ENCODE peak calls at places on chromosomes 5 and 9, in five cellular contexts. J is A549, M is osteoblast, A is neuronal stem cell, U is Karpas-422. C is an unnamed sample.

GRCh38 chr9:117809751-117810150 is 105.5 kb downstream of the TLR4 start:
- DNase-seq in J (no peak), M (no peak), A (no peak), U (no peak), C (no peak)

GRCh38 chr5:41973887-41974286 is 48.8 kb downstream of the FBXO4 start:
- DNase-seq in J (no peak), M (no peak), A (no peak), U (no peak), C (no peak)

GRCh38 chr5:173582198-173583092 is 34.0 kb downstream of the BOD1 start:
- DNase-seq in J (no peak), M (no peak), A (no peak), U (no peak), C (no peak)

GRCh38 chr5:158086856-158087255 is 227.9 kb upstream of the CLINT1 start:
- DNase-seq in J (no peak), M (no peak), A (no peak), U (no peak), C (no peak)

GRCh38 chr5:127746756-127747155 is 43.6 kb downstream of the CCDC192 start:
- DNase-seq in J (peak), M (no peak), A (no peak), U (peak), C (no peak)

GRCh38 chr5:75461679-75462078 is 49.8 kb downstream of the CERT1 start:
- DNase-seq in J (no peak), M (peak), A (no peak), U (peak), C (no peak)

GRCh38 chr5:52999357-52999949 is 10.3 kb downstream of the ITGA2 start:
- DNase-seq in J (peak), M (no peak), A (no peak), U (no peak), C (no peak)

GRCh38 chr5:1412621-1413020 is 32.6 kb downstream of the SLC6A3 start:
- DNase-seq in J (no peak), M (no peak), A (no peak), U (no peak), C (no peak)

GRCh38 chr5:151155777-151156731 is 1.5 kb downstream of the ANXA6 start:
- DNase-seq in J (no peak), M (peak), A (no peak), U (no peak), C (peak)

GRCh38 chr9:135410831-135411473 is 68.6 kb upstream of the PPP1R26 start:
- DNase-seq in J (no peak), M (peak), A (no peak), U (no peak), C (no peak)

GRCh38 chr5:127572930-127573329 is 55.5 kb downstream of the PRRC1 start:
- DNase-seq in J (peak), M (no peak), A (no peak), U (peak), C (no peak)

GRCh38 chr5:152819891-152820290 is 414.8 kb upstream of the NMUR2 start:
- DNase-seq in J (no peak), M (no peak), A (no peak), U (no peak), C (no peak)

GRCh38 chr5:109038209-109038840 is 290.6 kb downstream of the FER start:
- DNase-seq in J (no peak), M (no peak), A (no peak), U (no peak), C (no peak)

GRCh38 chr9:136593581-136593980 is 47.7 kb upstream of the NOTCH1 start:
- DNase-seq in J (no peak), M (no peak), A (no peak), U (no peak), C (no peak)

GRCh38 chr5:58071566-58071965 is 388.3 kb downstream of the PLK2 start:
- DNase-seq in J (no peak), M (no peak), A (peak), U (no peak), C (no peak)

GRCh38 chr5:131224387-131225191 is 39.3 kb upstream of the CDC42SE2 start:
- DNase-seq in J (no peak), M (no peak), A (no peak), U (peak), C (no peak)

GRCh38 chr9:27394154-27394825 is 97.3 kb upstream of the EQTN start:
- DNase-seq in J (no peak), M (peak), A (no peak), U (no peak), C (no peak)

GRCh38 chr5:61301820-61302563 is 30.1 kb upstream of the ZSWIM6 start:
- DNase-seq in J (peak), M (peak), A (no peak), U (no peak), C (no peak)

GRCh38 chr9:36862206-36863145 is 171.6 kb downstream of the PAX5 start:
- DNase-seq in J (peak), M (peak), A (no peak), U (no peak), C (peak)

GRCh38 chr5:165495829-165496380 is 1990.5 kb downstream of the MAT2B start:
- DNase-seq in J (no peak), M (no peak), A (no peak), U (no peak), C (no peak)

GRCh38 chr5:14449052-14449661 is 132.4 kb upstream of the OTULINL start:
- DNase-seq in J (no peak), M (peak), A (no peak), U (no peak), C (no peak)

GRCh38 chr9:112007575-112008240 is 111.1 kb downstream of the UGCG start:
- DNase-seq in J (no peak), M (peak), A (no peak), U (no peak), C (no peak)

GRCh38 chr9:37953775-37954437 is 50.0 kb upstream of the SLC25A51 start:
- DNase-seq in J (peak), M (peak), A (no peak), U (no peak), C (no peak)

GRCh38 chr5:152177626-152178349 is 227.3 kb downstream of the NMUR2 start:
- DNase-seq in J (no peak), M (no peak), A (no peak), U (no peak), C (no peak)

GRCh38 chr5:93099902-93100347 is 481.1 kb downstream of the NR2F1-AS1 start:
- DNase-seq in J (no peak), M (peak), A (no peak), U (no peak), C (no peak)

GRCh38 chr5:21654551-21654950 is 1198.6 kb downstream of the CDH12 start:
- DNase-seq in J (no peak), M (no peak), A (no peak), U (no peak), C (no peak)

GRCh38 chr5:114362977-114363721 is 1.3 kb downstream of the KCNN2 start:
- DNase-seq in J (peak), M (peak), A (peak), U (no peak), C (no peak)

GRCh38 chr9:101485873-101486692 is 47.6 kb upstream of the RNF20 start:
- DNase-seq in J (peak), M (peak), A (peak), U (no peak), C (no peak)

GRCh38 chr5:141734501-141735231 is 52.6 kb upstream of the ARAP3 start:
- DNase-seq in J (peak), M (no peak), A (peak), U (peak), C (peak)

GRCh38 chr5:115457574-115457973 is 87.0 kb downstream of the FEM1C start:
- DNase-seq in J (no peak), M (no peak), A (no peak), U (no peak), C (no peak)

GRCh38 chr5:62312036-62312435 is 6.0 kb downstream of the KIF2A start:
- DNase-seq in J (no peak), M (no peak), A (no peak), U (no peak), C (no peak)

GRCh38 chr9:83334320-83334719 is 203.9 kb downstream of the FRMD3 start:
- DNase-seq in J (peak), M (peak), A (peak), U (peak), C (peak)

GRCh38 chr9:34370335-34370969 is 6.2 kb downstream of the MYORG start:
- DNase-seq in J (no peak), M (peak), A (no peak), U (no peak), C (no peak)

GRCh38 chr5:4572297-4572696 is 567.8 kb upstream of the ADAMTS16 start:
- DNase-seq in J (no peak), M (no peak), A (no peak), U (no peak), C (no peak)

GRCh38 chr5:168464214-168464613 is 22.1 kb upstream of the RARS1 start:
- DNase-seq in J (no peak), M (no peak), A (no peak), U (no peak), C (no peak)

GRCh38 chr9:131739192-131739961 is 499 bp downstream of the RAPGEF1 start:
- DNase-seq in J (no peak), M (peak), A (peak), U (peak), C (peak)

GRCh38 chr9:106557996-106558667 is 304.8 kb upstream of the ZNF462 start:
- DNase-seq in J (no peak), M (no peak), A (no peak), U (no peak), C (no peak)

DNA sequence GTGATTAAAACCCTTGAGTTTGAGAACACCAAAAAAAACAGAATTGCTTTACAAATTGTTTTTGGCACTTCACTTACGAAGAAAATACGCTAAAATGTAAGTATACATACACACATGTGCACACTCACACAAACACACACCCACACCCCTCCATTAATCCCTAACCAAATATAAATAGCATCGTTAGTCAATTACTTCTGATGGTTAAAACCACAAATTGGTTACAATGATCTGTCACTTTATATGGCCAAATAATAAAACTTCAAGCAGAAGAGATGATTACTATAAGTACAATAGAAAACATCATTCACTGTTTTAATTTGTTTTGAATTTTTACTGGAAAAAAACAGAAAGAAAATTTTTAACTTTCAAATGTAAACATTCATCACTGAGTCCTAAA is 103.5 kb downstream of the NFIB start:
- DNase-seq in J (no peak), M (no peak), A (no peak), U (no peak), C (no peak)
- H3K4me2 ChIP-seq in J (peak), M (no peak), A (no peak), U (no peak), C (no peak)

GRCh38 chr5:88734191-88734640 is 148.8 kb downstream of the MEF2C start:
- DNase-seq in J (no peak), M (no peak), A (no peak), U (peak), C (no peak)
- H3K4me2 ChIP-seq in J (no peak), M (peak), A (no peak), U (peak), C (no peak)

DNA sequence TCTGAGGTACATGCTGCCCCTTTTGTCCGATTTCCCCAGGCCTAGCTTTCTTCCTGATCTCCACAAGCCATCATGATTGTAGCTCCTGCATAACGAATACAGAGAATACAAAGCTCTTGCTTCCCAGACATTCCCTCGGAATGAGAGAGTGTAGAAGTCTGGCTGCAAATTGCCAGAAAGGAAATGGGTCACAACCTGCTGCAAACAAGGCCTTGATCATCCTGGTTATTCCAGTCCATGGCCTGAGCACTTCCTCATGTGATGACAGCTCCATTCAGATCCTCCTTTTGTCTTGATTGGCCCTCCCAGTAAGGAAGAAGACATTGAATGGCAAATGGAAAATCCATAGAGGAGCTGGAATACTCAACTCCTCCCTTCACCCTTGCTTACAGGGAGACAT is 136.0 kb upstream of the ADRA1B start:
- DNase-seq in J (no peak), M (no peak), A (no peak), U (no peak), C (no peak)
- H3K4me2 ChIP-seq in J (no peak), M (no peak), A (no peak), U (no peak), C (no peak)

GRCh38 chr5:169591636-169592035 is 8.1 kb downstream of the SPDL1 start:
- DNase-seq in J (peak), M (peak), A (no peak), U (no peak), C (no peak)
- H3K4me2 ChIP-seq in J (peak), M (no peak), A (no peak), U (no peak), C (no peak)

GRCh38 chr5:65682148-65682547 is 39.8 kb downstream of the SGTB start:
- DNase-seq in J (no peak), M (no peak), A (no peak), U (no peak), C (no peak)
- H3K4me2 ChIP-seq in J (no peak), M (no peak), A (no peak), U (no peak), C (no peak)

GRCh38 chr9:128863647-128864046 is 18.1 kb downstream of the KYAT1 start:
- DNase-seq in J (peak), M (peak), A (peak), U (peak), C (peak)
- H3K4me2 ChIP-seq in J (no peak), M (no peak), A (no peak), U (peak), C (no peak)

GRCh38 chr9:78286125-78286524 is 10.8 kb upstream of the PSAT1 start:
- DNase-seq in J (no peak), M (no peak), A (no peak), U (no peak), C (no peak)

GRCh38 chr9:78278801-78279200 is 18.1 kb upstream of the PSAT1 start:
- DNase-seq in J (no peak), M (no peak), A (no peak), U (no peak), C (no peak)

GRCh38 chr9:78278177-78278777 is 18.6 kb upstream of the PSAT1 start:
- DNase-seq in J (no peak), M (no peak), A (no peak), U (no peak), C (no peak)

GRCh38 chr9:78286946-78287388 is 10.0 kb upstream of the PSAT1 start:
- DNase-seq in J (no peak), M (no peak), A (no peak), U (no peak), C (no peak)

DNA sequence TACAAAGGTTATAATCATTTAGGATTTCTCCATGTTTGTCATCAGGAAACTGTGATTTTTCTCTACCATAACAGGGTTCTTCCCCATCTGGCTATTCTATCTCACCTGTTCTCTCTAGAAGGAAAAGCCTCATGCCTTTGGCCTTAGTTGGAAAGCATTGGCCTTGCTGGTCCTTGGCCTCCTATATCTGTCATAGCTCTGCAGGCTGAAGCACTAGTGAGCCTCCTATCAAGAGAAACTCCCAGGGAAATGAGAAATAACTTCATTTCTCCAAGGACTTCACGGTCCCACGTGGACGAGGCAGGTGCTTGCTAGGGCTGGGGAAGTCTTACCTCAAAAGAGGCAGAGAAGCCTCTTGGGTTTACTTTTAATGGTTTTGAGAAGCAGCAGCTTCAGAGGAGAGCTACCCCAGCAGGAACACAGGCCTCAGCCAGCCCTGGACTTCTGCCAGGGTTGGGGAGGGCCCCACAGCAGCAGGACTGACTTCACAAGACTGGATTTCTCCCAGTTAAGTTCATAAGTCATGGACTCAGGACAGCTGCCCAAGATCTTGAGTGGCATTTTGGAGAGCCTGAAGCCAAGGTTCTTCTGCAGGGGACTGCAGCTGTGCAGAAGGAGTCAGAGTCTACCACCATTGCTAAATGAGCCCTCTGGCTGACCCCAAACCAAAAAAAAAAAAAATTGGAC is 15.8 kb upstream of the PSAT1 start:
- DNase-seq in J (no peak), M (no peak), A (no peak), U (no peak), C (no peak)
- H3K4me2 ChIP-seq in J (no peak), M (no peak), A (no peak), U (no peak), C (no peak)

GRCh38 chr9:91771027-91771426 is 179.0 kb downstream of the ROR2 start:
- DNase-seq in J (peak), M (peak), A (no peak), U (peak), C (no peak)
- H3K4me2 ChIP-seq in J (no peak), M (peak), A (no peak), U (no peak), C (no peak)

C was measured in DND-41.